ENCODE peak calls at places on chromosome 1, in eight cellular contexts. S, T, X, O, K, V, Z and J are unnamed samples.

GRCh38 chr1:28249013-28249870 is 10.1 kb upstream of the SESN2 start:
- DNase-seq in S (no peak), O (no peak), T (peak), K (no peak), Z (no peak), X (no peak), V (peak), J (peak)

GRCh38 chr1:210792703-210793102 is 341.2 kb downstream of the KCNH1 start:
- DNase-seq in K (peak), X (peak), Z (no peak), O (no peak), T (no peak), S (no peak), V (no peak), J (peak)

GRCh38 chr1:204706838-204707509 is 21.4 kb upstream of the LRRN2 start:
- DNase-seq in S (no peak), T (no peak), K (no peak), X (no peak), V (no peak), O (no peak), Z (no peak), J (no peak)

GRCh38 chr1:106620521-106620954 is 435.9 kb upstream of the PRMT6 start:
- DNase-seq in T (peak), S (no peak), K (peak), O (no peak), X (peak), Z (no peak), V (no peak), J (no peak)

GRCh38 chr1:203338335-203339036 is 12.4 kb downstream of the FMOD start:
- DNase-seq in K (peak), O (peak), V (peak), X (peak), T (peak), Z (no peak), S (no peak), J (peak)

GRCh38 chr1:99658031-99658290 is 12.0 kb downstream of the PALMD start:
- DNase-seq in Z (no peak), V (no peak), X (no peak), K (no peak), T (no peak), O (no peak), S (no peak), J (no peak)

GRCh38 chr1:163450986-163451385 is 129.2 kb downstream of the NUF2 start:
- DNase-seq in X (no peak), T (no peak), K (no peak), V (no peak), Z (no peak), O (no peak), S (no peak), J (no peak)

GRCh38 chr1:153566414-153567371 is 1.0 kb upstream of the S100A2 start:
- DNase-seq in Z (peak), O (peak), T (peak), X (peak), S (peak), V (peak), K (peak), J (peak)

GRCh38 chr1:70222716-70223235 is 1.6 kb downstream of the SRSF11 start:
- DNase-seq in X (no peak), Z (no peak), O (no peak), T (no peak), V (no peak), K (no peak), S (no peak), J (no peak)

GRCh38 chr1:199735660-199736059 is 291.9 kb upstream of the NR5A2 start:
- DNase-seq in T (no peak), X (no peak), O (no peak), K (no peak), V (no peak), Z (no peak), S (no peak), J (no peak)

GRCh38 chr1:43878440-43878839 is 55.2 kb upstream of the ARTN start:
- DNase-seq in V (no peak), X (no peak), K (no peak), S (no peak), O (no peak), T (no peak), Z (no peak), J (no peak)

GRCh38 chr1:112990271-112990670 is 34.3 kb upstream of the SLC16A1 start:
- DNase-seq in S (no peak), X (no peak), Z (no peak), O (no peak), V (no peak), T (no peak), K (no peak), J (no peak)

GRCh38 chr1:27755865-27756264 is 17.2 kb upstream of the STX12 start:
- DNase-seq in T (no peak), X (no peak), V (no peak), K (no peak), S (no peak), O (no peak), Z (no peak), J (no peak)

GRCh38 chr1:152096931-152097330 is 8.1 kb upstream of the TCHHL1 start:
- DNase-seq in V (no peak), T (no peak), K (no peak), Z (no peak), O (no peak), S (no peak), X (no peak), J (no peak)
- TF ChIP-seq CTCF in V (no peak), T (no peak), K (no peak), Z (no peak), O (no peak), S (no peak), X (no peak), J (no peak)

DNA sequence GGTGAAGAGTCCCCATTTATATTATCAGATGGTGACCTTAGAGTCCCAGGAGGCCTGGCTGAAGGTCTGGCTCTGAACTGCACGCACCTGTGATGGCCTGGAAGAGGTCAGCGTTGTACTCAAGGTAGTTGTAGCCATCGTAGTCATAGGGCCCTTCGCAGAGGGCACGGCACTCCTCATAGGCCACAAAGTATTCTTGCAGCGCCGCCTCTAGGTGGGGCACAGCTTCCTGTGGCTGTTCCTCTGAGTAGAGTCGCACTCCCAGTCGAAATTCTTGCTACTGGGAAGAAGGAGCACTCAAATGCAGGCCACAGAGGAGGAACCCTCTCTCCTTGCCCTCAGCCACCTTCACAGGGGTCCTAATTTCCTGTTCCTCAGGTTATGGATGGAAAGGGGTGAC is 7.7 kb downstream of the P3H1 start:
- DNase-seq in K (no peak), X (no peak), S (peak), Z (no peak), T (no peak), O (no peak), V (no peak), J (no peak)
- TF ChIP-seq CTCF in K (no peak), X (peak), S (no peak), Z (no peak), T (no peak), O (no peak), V (no peak), J (peak)

GRCh38 chr1:72845981-72846380 is 563.6 kb upstream of the NEGR1 start:
- DNase-seq in T (no peak), O (no peak), Z (no peak), K (no peak), S (no peak), X (no peak), V (no peak), J (no peak)
- TF ChIP-seq CTCF in T (no peak), O (no peak), Z (no peak), K (no peak), S (no peak), X (no peak), V (no peak), J (no peak)

GRCh38 chr1:225733254-225733653 is 44.4 kb upstream of the SRP9 start:
- DNase-seq in Z (no peak), T (peak), O (peak), V (no peak), S (no peak), X (no peak), K (no peak), J (no peak)

GRCh38 chr1:225736651-225737097 is 41.0 kb upstream of the SRP9 start:
- DNase-seq in O (no peak), V (no peak), K (no peak), X (no peak), S (no peak), T (no peak), Z (no peak), J (no peak)

GRCh38 chr1:225737866-225738265 is 39.8 kb upstream of the SRP9 start:
- DNase-seq in Z (no peak), S (no peak), X (no peak), T (no peak), O (no peak), V (no peak), K (no peak), J (no peak)

GRCh38 chr1:225737179-225737578 is 40.4 kb upstream of the SRP9 start:
- DNase-seq in O (no peak), S (no peak), Z (no peak), X (no peak), V (peak), T (no peak), K (no peak), J (no peak)

GRCh38 chr1:225735252-225736149 is 42.1 kb upstream of the SRP9 start:
- DNase-seq in T (peak), S (peak), O (peak), K (peak), Z (peak), X (peak), V (peak), J (peak)
- TF ChIP-seq CTCF in T (no peak), S (no peak), O (peak), K (no peak), Z (no peak), X (no peak), V (no peak), J (peak)